ENCODE peak calls at places on chromosome 14, in four cellular contexts. One of them, this sample, is unnamed.

GRCh38 chr14:105098316-105098715 is 33.1 kb upstream of the GPR132 start:
- DNase-seq in Calu3: no peak
- DNase-seq in AG10803: no peak
- DNase-seq in psoas muscle: no peak
- DNase-seq in this sample: no peak

GRCh38 chr14:23481992-23482813 is 12.7 kb downstream of the NGDN start:
- DNase-seq in Calu3: no peak
- DNase-seq in AG10803: no peak
- DNase-seq in psoas muscle: no peak
- DNase-seq in this sample: no peak

GRCh38 chr14:93269341-93270068 is 62.4 kb downstream of the UBR7 start:
- DNase-seq in Calu3: no peak
- DNase-seq in AG10803: peak; percentile 57
- DNase-seq in psoas muscle: no peak
- DNase-seq in this sample: no peak

GRCh38 chr14:65164825-65165135 is 62.5 kb upstream of the MAX start:
- DNase-seq in AG10803: no peak
- DNase-seq in psoas muscle: no peak
- DNase-seq in Calu3: no peak
- DNase-seq in this sample: no peak

GRCh38 chr14:105931808-105932483 is 405.6 kb downstream of the TMEM121 start:
- DNase-seq in Calu3: no peak
- DNase-seq in AG10803: no peak
- DNase-seq in psoas muscle: peak; percentile 21
- DNase-seq in this sample: no peak

GRCh38 chr14:64605926-64606685 is 56.3 kb downstream of the PPP1R36 start:
- DNase-seq in AG10803: no peak
- DNase-seq in psoas muscle: no peak
- DNase-seq in Calu3: no peak
- DNase-seq in this sample: no peak

GRCh38 chr14:101838476-101838875 is 77.0 kb downstream of the PPP2R5C start:
- DNase-seq in Calu3: no peak
- DNase-seq in AG10803: no peak
- DNase-seq in psoas muscle: no peak
- DNase-seq in this sample: no peak

GRCh38 chr14:93096923-93097322 is 18.8 kb downstream of the ITPK1 start:
- DNase-seq in Calu3: no peak
- DNase-seq in psoas muscle: no peak
- DNase-seq in AG10803: no peak
- DNase-seq in this sample: no peak

GRCh38 chr14:70052990-70053389 is 135.8 kb downstream of the SLC8A3 start:
- DNase-seq in psoas muscle: no peak
- DNase-seq in Calu3: peak; percentile 56
- DNase-seq in AG10803: peak; percentile 2
- DNase-seq in this sample: no peak

GRCh38 chr14:63164108-63164683 is 40.0 kb upstream of the RHOJ start:
- DNase-seq in AG10803: no peak
- DNase-seq in psoas muscle: no peak
- DNase-seq in Calu3: peak; percentile 12
- DNase-seq in this sample: no peak

GRCh38 chr14:21202463-21203358 is 46.8 kb upstream of the OR5AU1 start:
- DNase-seq in AG10803: no peak
- DNase-seq in Calu3: no peak
- DNase-seq in psoas muscle: no peak
- DNase-seq in this sample: no peak

GRCh38 chr14:90518941-90519256 is 122.1 kb downstream of the CALM1 start:
- DNase-seq in psoas muscle: no peak
- DNase-seq in AG10803: peak; percentile 10
- DNase-seq in Calu3: peak; percentile 29
- DNase-seq in this sample: no peak

GRCh38 chr14:50311337-50311973 is 574 bp downstream of the L2HGDH start:
- DNase-seq in psoas muscle: no peak
- DNase-seq in AG10803: no peak
- DNase-seq in Calu3: peak; percentile 87
- DNase-seq in this sample: no peak
- TF ChIP-seq CTCF in psoas muscle: no peak
- TF ChIP-seq CTCF in AG10803: peak; percentile 31
- TF ChIP-seq CTCF in Calu3: no peak
- TF ChIP-seq CTCF in this sample: peak; percentile 75

GRCh38 chr14:78697341-78697740 is 527.2 kb downstream of the NRXN3 start:
- DNase-seq in AG10803: peak; percentile 58
- DNase-seq in Calu3: no peak
- DNase-seq in psoas muscle: no peak
- DNase-seq in this sample: no peak
- TF ChIP-seq CTCF in AG10803: peak; percentile 81
- TF ChIP-seq CTCF in Calu3: no peak
- TF ChIP-seq CTCF in psoas muscle: peak; percentile 48
- TF ChIP-seq CTCF in this sample: peak; percentile 80

DNA sequence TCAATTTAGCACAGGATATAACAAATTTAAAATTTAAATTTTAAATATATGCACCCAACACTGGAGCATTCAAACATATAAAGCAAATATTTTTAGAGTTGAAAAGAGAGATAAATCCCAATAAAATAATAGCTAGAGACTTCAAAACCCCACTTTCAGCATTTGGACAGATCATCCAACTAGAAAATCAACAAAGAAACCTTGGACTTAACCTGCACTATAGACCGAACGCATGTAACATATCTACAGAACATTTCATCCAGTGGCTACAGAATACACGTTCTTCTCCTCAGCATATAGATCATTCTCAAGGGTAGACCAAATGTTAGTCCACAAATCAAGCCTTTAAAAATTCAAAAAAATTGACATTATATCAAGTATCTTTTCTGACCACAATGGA is 64.0 kb downstream of the SPTSSA start:
- DNase-seq in Calu3: no peak
- DNase-seq in AG10803: no peak
- DNase-seq in psoas muscle: no peak
- DNase-seq in this sample: no peak
- TF ChIP-seq CTCF in Calu3: no peak
- TF ChIP-seq CTCF in AG10803: no peak
- TF ChIP-seq CTCF in psoas muscle: no peak
- TF ChIP-seq CTCF in this sample: no peak

GRCh38 chr14:25518347-25518746 is 468.4 kb upstream of the STXBP6 start:
- DNase-seq in AG10803: no peak
- DNase-seq in psoas muscle: no peak
- DNase-seq in Calu3: no peak
- DNase-seq in this sample: no peak

DNA sequence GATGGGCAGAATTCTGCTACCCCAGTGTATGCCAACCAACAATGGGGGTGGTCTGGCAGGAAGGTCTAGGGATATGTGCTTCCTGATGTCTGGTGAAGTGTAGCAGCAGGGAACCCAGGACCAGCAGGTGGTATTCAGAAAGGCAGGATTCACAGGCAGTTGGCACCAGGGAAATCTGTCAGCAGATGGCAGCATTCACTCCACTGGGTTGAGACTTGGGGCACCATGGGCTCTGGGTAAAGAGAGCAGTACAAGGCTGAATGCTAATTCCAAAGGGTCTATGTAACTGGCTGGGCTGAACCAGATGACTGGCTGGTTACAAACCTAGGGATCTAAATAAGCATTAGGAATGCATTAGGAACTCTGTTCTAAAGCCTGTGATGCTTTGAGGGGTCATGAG is 466.9 kb upstream of the STXBP6 start:
- DNase-seq in Calu3: no peak
- DNase-seq in AG10803: no peak
- DNase-seq in psoas muscle: no peak
- DNase-seq in this sample: no peak
- TF ChIP-seq CTCF in Calu3: no peak
- TF ChIP-seq CTCF in AG10803: no peak
- TF ChIP-seq CTCF in psoas muscle: no peak
- TF ChIP-seq CTCF in this sample: no peak

GRCh38 chr14:22476882-22477281 is 112.1 kb downstream of the DAD1 start:
- DNase-seq in psoas muscle: no peak
- DNase-seq in AG10803: no peak
- DNase-seq in Calu3: no peak
- DNase-seq in this sample: no peak

GRCh38 chr14:22475381-22475780 is 113.6 kb downstream of the DAD1 start:
- DNase-seq in Calu3: no peak
- DNase-seq in psoas muscle: no peak
- DNase-seq in AG10803: no peak
- DNase-seq in this sample: no peak

GRCh38 chr14:22474730-22475351 is 114.2 kb downstream of the DAD1 start:
- DNase-seq in psoas muscle: no peak
- DNase-seq in Calu3: no peak
- DNase-seq in AG10803: peak; percentile 44
- DNase-seq in this sample: no peak

GRCh38 chr14:22477569-22478194 is 111.3 kb downstream of the DAD1 start:
- DNase-seq in AG10803: no peak
- DNase-seq in psoas muscle: no peak
- DNase-seq in Calu3: no peak
- DNase-seq in this sample: no peak

GRCh38 chr14:22476005-22476751 is 112.8 kb downstream of the DAD1 start:
- DNase-seq in AG10803: no peak
- DNase-seq in psoas muscle: no peak
- DNase-seq in Calu3: no peak
- DNase-seq in this sample: no peak
- TF ChIP-seq CTCF in AG10803: no peak
- TF ChIP-seq CTCF in psoas muscle: no peak
- TF ChIP-seq CTCF in Calu3: no peak
- TF ChIP-seq CTCF in this sample: no peak

DNA sequence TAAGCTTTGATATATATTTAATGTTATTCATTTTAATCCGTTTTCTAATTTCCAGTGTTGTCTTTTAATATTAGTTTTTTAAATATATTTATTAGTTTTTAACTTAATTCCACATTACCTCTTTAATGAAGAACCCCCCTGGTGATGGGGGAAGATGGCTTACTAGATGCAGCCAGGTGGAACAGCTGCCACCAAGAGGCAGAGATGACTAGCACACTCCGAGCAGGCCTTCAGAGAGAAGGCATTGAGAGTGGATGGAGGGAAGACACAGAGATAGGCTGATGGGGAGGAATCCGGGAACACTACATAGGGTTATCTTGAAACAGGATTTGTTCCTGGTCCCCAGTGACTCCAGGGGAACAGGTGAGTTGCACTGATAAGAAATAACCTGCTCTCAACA is 771.6 kb downstream of the LRFN5 start:
- DNase-seq in AG10803: no peak
- DNase-seq in Calu3: no peak
- DNase-seq in psoas muscle: no peak
- DNase-seq in this sample: no peak
- TF ChIP-seq CTCF in AG10803: no peak
- TF ChIP-seq CTCF in Calu3: no peak
- TF ChIP-seq CTCF in psoas muscle: no peak
- TF ChIP-seq CTCF in this sample: no peak

GRCh38 chr14:94681300-94682060 is 69.3 kb downstream of the SERPINA3 start:
- DNase-seq in Calu3: peak; percentile 58
- DNase-seq in psoas muscle: no peak
- DNase-seq in AG10803: peak; percentile 32
- DNase-seq in this sample: peak; percentile 56
- TF ChIP-seq CTCF in Calu3: peak; percentile 38
- TF ChIP-seq CTCF in psoas muscle: peak; percentile 32
- TF ChIP-seq CTCF in AG10803: peak; percentile 70
- TF ChIP-seq CTCF in this sample: peak; percentile 63

DNA sequence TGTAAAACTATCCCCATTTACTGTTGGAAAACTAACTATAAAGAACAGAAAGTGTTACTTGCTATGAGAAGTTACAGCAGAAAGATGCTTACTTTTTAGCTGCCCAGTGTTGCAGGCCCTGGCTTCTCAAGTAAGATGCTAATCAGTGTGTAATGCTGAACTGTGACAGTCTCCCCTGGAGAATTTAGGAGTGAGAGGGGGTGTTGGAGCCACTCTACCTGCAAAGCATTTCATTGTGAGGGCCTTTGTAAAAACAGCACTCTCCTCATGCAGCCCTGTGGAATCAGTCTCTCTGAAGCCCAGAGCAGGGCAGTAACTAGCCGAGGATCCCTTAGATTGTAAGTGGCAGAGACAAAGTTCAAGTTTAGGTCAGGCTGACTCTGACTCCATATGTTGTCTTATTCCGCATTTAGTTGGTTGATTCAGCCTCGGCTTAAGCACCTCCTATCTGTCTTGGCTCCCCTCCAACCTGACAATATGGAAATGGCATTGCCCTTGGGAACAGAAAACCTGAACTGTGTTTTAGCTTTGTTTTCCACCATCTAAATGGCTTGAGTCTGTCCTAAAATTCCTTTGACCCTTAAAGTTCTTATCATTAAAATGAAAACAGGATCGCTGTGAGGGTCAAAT is 141.3 kb downstream of the PRKCH start:
- DNase-seq in AG10803: peak; percentile 61
- DNase-seq in Calu3: no peak
- DNase-seq in psoas muscle: no peak
- DNase-seq in this sample: no peak
- TF ChIP-seq CTCF in AG10803: no peak
- TF ChIP-seq CTCF in Calu3: no peak
- TF ChIP-seq CTCF in psoas muscle: no peak
- TF ChIP-seq CTCF in this sample: no peak

DNA sequence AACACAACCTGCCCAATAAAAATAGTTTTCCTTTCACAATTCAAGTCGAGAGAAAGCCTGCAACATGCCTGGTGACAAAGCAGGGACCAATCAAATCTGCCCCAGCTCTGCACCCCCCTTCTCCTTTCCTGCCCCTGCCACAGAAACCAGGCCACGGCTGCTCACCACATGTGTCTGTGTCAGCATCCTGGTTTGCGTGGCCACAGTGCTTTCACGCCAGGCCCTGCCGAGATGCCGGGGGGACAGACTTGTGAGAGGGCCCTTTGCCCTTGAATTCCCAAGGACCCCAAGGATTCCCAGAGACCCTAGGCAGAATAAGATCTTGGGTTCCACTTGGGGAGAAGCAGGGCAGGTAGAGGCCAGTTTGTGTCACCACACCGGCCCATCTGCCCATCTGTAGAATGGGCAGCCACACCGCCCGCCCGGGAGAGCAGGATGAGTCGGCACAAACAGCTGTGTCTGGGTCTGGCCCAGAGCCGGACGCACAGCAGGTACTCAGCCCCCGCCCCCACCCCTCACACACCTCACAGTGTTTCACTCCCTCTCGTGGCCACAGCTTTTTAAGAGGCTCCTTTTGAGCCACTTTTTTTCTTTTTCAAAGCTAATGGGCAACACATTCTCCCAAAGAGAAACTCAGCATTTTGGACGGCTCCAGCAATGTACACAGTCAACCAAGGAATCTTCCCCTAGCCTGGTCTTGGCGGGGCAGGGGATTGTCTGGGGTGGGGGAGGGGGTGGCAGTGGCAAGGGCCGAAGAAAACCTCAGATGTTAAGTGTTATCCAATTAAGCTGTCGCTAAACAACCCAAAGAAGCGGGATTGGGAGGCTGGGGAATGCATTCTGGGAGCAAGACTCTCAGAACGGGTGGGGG is 41.5 kb downstream of the BCL11B start:
- DNase-seq in Calu3: no peak
- DNase-seq in psoas muscle: no peak
- DNase-seq in AG10803: peak; percentile 35
- DNase-seq in this sample: no peak
- TF ChIP-seq CTCF in Calu3: no peak
- TF ChIP-seq CTCF in psoas muscle: no peak
- TF ChIP-seq CTCF in AG10803: peak; percentile 32
- TF ChIP-seq CTCF in this sample: peak; percentile 33